ENCODE peak calls at places on chromosomes 13 and 19, in five cellular contexts. Z is mucosa of descending colon; N is activated CD8-positive, alpha-beta memory T cell treated with anti-CD3 and anti-CD28 coated beads for 1 hour; H is stimulated activated CD8-positive, alpha-beta memory T cell treated with anti-CD3 and anti-CD28 coated beads, Interleukin-15, amount 100 ng/mL, for 1 hour; K is AG04449. I is an unnamed sample.

GRCh38 chr19:53927745-53928144 is 18.7 kb downstream of the CACNG7 start:
- DNase-seq in Z (peak; percentile 59), N (peak; percentile 17), H (no peak), K (no peak), I (no peak)

GRCh38 chr13:81990652-81991051 is 1649.7 kb upstream of the SPRY2 start:
- DNase-seq in Z (no peak), N (no peak), H (no peak), K (no peak), I (no peak)

GRCh38 chr13:78409172-78409571 is 194.2 kb downstream of the POU4F1 start:
- DNase-seq in Z (no peak), N (no peak), H (no peak), K (no peak), I (no peak)

GRCh38 chr19:35063940-35064818 is 22.7 kb downstream of the HPN start:
- DNase-seq in Z (no peak), N (no peak), H (no peak), K (no peak), I (no peak)

GRCh38 chr13:25806304-25806974 is 245.4 kb downstream of the SHISA2 start:
- DNase-seq in Z (no peak), N (no peak), H (no peak), K (no peak), I (no peak)

GRCh38 chr13:35474551-35474950 is 1.9 kb downstream of the MAB21L1 start:
- DNase-seq in Z (no peak), N (no peak), H (no peak), K (no peak), I (no peak)

GRCh38 chr13:22028831-22029230 is 358.0 kb downstream of the FGF9 start:
- DNase-seq in Z (no peak), N (no peak), H (no peak), K (no peak), I (no peak)

GRCh38 chr19:56947206-56947605 is 106.7 kb upstream of the PEG3 start:
- DNase-seq in Z (no peak), N (no peak), H (no peak), K (no peak), I (no peak)

GRCh38 chr19:38049105-38049649 is 142.2 kb downstream of the SIPA1L3 start:
- DNase-seq in Z (peak; percentile 30), N (peak; percentile 9), H (peak; percentile 14), K (no peak), I (peak; percentile 67)

GRCh38 chr19:12774588-12775555 is at the start of gene HOOK2:
- DNase-seq in Z (peak; percentile 98), N (no peak), H (no peak), K (no peak), I (no peak)

GRCh38 chr13:102658678-102659077 is 36.2 kb downstream of the METTL21C start:
- DNase-seq in Z (no peak), N (no peak), H (no peak), K (no peak), I (no peak)

GRCh38 chr13:36919833-36920611 is at the start of gene SMAD9:
- DNase-seq in Z (peak; percentile 89), N (no peak), H (no peak), K (no peak), I (no peak)

I was measured in stimulated activated naive B cell treated with anti-CD40 and anti-IgM and Interleukin-4, amounts not matched to agents 10 μg/mL and 1 μg/mL and 100 μg/mL, for 72 hours.